ENCODE peak calls at places on chromosomes 12 and 14, in nine cellular contexts. R is OCI-LY7, L is PC-3, W is neuronal stem cell, H is adrenal gland, V is SJSA1, U is GM23338, Y is left ventricle myocardium inferior, N is tibial artery. Z is an unnamed sample.

GRCh38 chr14:24198845-24199524 is 3.7 kb upstream of the TM9SF1 start:
- DNase-seq in V (no peak), U (no peak), H (no peak), R (no peak), N (no peak), L (no peak), W (no peak), Y (no peak), Z (no peak)

GRCh38 chr12:79307340-79307739 is 383.4 kb downstream of the PAWR start:
- DNase-seq in Y (no peak), R (no peak), U (no peak), H (no peak), W (no peak), N (no peak), V (no peak), L (no peak), Z (no peak)

GRCh38 chr12:58933068-58933681 is 12.9 kb upstream of the LRIG3 start:
- DNase-seq in L (no peak), V (peak; percentile 94), U (peak; percentile 34), N (no peak), R (no peak), Y (no peak), H (no peak), W (no peak), Z (no peak)

GRCh38 chr14:21042918-21043317 is 756 bp downstream of the RNASE7 start:
- DNase-seq in W (no peak), N (no peak), U (no peak), H (peak; percentile 54), V (no peak), L (no peak), R (no peak), Y (no peak), Z (no peak)

GRCh38 chr12:124422570-124423523 is 128.0 kb downstream of the RFLNA start:
- DNase-seq in U (no peak), Y (peak; percentile 95), V (peak; percentile 98), H (peak; percentile 95), L (peak; percentile 91), N (peak; percentile 92), W (no peak), R (no peak), Z (no peak)

GRCh38 chr12:26799741-26800140 is 33.3 kb downstream of the ITPR2 start:
- DNase-seq in U (no peak), R (no peak), N (no peak), L (no peak), W (no peak), V (no peak), H (no peak), Y (no peak), Z (no peak)

GRCh38 chr12:126831115-126831514 is 1435.9 kb upstream of the TMEM132C start:
- DNase-seq in V (no peak), Y (no peak), H (no peak), R (no peak), U (no peak), N (no peak), W (no peak), L (no peak), Z (no peak)

GRCh38 chr12:25648460-25648859 is 95.4 kb upstream of the LMNTD1 start:
- DNase-seq in W (no peak), L (peak; percentile 89), H (peak; percentile 54), U (peak; percentile 41), N (peak; percentile 31), V (peak; percentile 81), R (no peak), Y (peak; percentile 34), Z (peak; percentile 27)

GRCh38 chr14:22147716-22148115 is 441.3 kb downstream of the DAD1 start:
- DNase-seq in H (no peak), V (no peak), W (no peak), L (peak; percentile 38), N (no peak), U (peak; percentile 16), R (no peak), Y (no peak), Z (no peak)

GRCh38 chr12:16359512-16360491 is 12.4 kb downstream of the MGST1 start:
- DNase-seq in N (peak; percentile 40), V (peak; percentile 44), L (peak; percentile 62), U (peak; percentile 90), W (peak; percentile 50), H (peak; percentile 76), R (peak; percentile 72), Y (peak; percentile 46), Z (peak; percentile 57)

GRCh38 chr14:81172353-81172752 is 48.4 kb downstream of the GTF2A1 start:
- DNase-seq in Y (no peak), U (no peak), W (no peak), V (no peak), R (no peak), N (no peak), L (no peak), H (no peak), Z (no peak)
- H3K4me1 ChIP-seq in Y (peaks cover 20% of the 10 kb centered on the region), U (no peaks in the 10 kb centered on the region), W (peaks cover 3% of the 10 kb centered on the region), V (peaks cover 16% of the 10 kb centered on the region), R (peaks cover 61% of the 10 kb centered on the region), N (peaks cover 24% of the 10 kb centered on the region), L (peaks cover 14% of the 10 kb centered on the region), H (peaks cover 10% of the 10 kb centered on the region), Z (no peaks in the 10 kb centered on the region)

GRCh38 chr14:77549451-77549850 is 50.8 kb upstream of the ISM2 start:
- DNase-seq in V (no peak), W (peak; percentile 36), L (no peak), H (no peak), U (no peak), N (no peak), Y (no peak), R (no peak), Z (no peak)
- H3K4me3 ChIP-seq in V (no peak overlapping the region), W (no peak overlapping the region), L (no peak overlapping the region), H (no peak overlapping the region), U (no peak overlapping the region), N (no peak overlapping the region), Y (no peak overlapping the region), R (no peak overlapping the region), Z (no peak overlapping the region)

GRCh38 chr14:103667671-103668070 is 38.7 kb downstream of the KLC1 start:
- DNase-seq in H (no peak), R (no peak), U (no peak), V (no peak), L (no peak), W (no peak), Y (no peak), N (no peak), Z (no peak)
- H3K36me3 ChIP-seq in H (no peaks in the 10 kb centered on the region), R (peaks cover 92% of the 10 kb centered on the region), U (peaks cover 61% of the 10 kb centered on the region), V (peaks cover 85% of the 10 kb centered on the region), L (peaks cover 63% of the 10 kb centered on the region), W (peaks cover 89% of the 10 kb centered on the region), Y (peaks cover 95% of the 10 kb centered on the region), N (peaks cover 93% of the 10 kb centered on the region), Z (peaks cover 5% of the 10 kb centered on the region)

DNA sequence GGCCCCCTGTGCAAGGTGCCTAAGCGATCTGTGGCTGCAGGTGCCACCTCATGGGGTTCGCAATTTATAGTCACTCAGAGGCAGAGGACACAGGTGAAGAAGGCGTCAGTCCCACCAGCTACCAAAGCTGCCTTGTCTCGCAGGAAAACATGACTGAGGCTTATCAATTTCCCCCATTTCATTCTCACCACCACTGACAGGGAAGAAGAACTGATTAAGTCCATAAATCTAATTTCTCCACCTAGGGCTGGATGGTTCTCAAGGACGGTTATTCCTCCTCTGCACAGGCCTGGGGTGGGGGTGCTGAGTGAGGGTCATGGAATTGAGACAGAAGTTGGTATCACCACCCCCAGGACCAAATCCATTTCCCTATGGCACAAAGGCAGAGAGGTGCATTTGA is 59.7 kb downstream of the PITPNM2 start:
- DNase-seq in R (no peak), N (no peak), H (no peak), Y (no peak), W (no peak), L (no peak), V (no peak), U (no peak), Z (no peak)
- H3K4me1 ChIP-seq in R (no peaks in the 10 kb centered on the region), N (peaks cover 25% of the 10 kb centered on the region), H (peaks cover 15% of the 10 kb centered on the region), Y (peaks cover 94% of the 10 kb centered on the region), W (no peaks in the 10 kb centered on the region), L (peaks cover 65% of the 10 kb centered on the region), V (peaks cover 34% of the 10 kb centered on the region), U (no peaks in the 10 kb centered on the region), Z (no peaks in the 10 kb centered on the region)

DNA sequence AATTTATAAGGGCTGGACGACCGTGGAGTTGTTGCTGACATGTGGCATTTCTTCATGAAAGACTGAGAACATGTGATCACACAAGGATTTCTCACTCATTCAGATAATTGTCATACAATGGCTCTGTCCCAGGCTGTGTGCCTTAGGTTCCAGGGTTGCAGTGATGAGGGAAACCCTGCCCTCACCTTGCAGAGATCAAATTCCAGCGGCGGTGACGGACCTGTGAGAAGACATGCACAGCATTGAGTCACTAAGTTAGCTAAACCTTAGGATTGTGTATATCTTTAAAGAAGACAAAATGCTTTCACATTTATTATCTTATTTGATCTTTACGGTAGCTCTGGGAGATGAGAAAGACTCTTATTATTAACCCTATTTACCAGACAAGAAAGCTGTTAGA is 1029.1 kb downstream of the BCL11B start:
- DNase-seq in Y (no peak), V (no peak), L (no peak), H (no peak), U (no peak), R (no peak), N (no peak), W (no peak), Z (no peak)
- H3K4me3 ChIP-seq in Y (no peak overlapping the region), V (no peak overlapping the region), L (no peak overlapping the region), H (no peak overlapping the region), U (no peak overlapping the region), R (no peak overlapping the region), N (no peak overlapping the region), W (no peak overlapping the region), Z (no peak overlapping the region)

GRCh38 chr14:68924392-68925158 is 54.5 kb downstream of the ACTN1 start:
- DNase-seq in U (peak; percentile 13), R (no peak), L (peak; percentile 39), N (no peak), H (no peak), Y (peak; percentile 46), V (peak; percentile 59), W (no peak), Z (no peak)
- H3K36me3 ChIP-seq in U (no peaks in the 10 kb centered on the region), R (no peaks in the 10 kb centered on the region), L (peaks cover 80% of the 10 kb centered on the region), N (peaks cover 38% of the 10 kb centered on the region), H (no peaks in the 10 kb centered on the region), Y (peaks cover 16% of the 10 kb centered on the region), V (peaks cover 95% of the 10 kb centered on the region), W (peaks cover 43% of the 10 kb centered on the region), Z (no peaks in the 10 kb centered on the region)

DNA sequence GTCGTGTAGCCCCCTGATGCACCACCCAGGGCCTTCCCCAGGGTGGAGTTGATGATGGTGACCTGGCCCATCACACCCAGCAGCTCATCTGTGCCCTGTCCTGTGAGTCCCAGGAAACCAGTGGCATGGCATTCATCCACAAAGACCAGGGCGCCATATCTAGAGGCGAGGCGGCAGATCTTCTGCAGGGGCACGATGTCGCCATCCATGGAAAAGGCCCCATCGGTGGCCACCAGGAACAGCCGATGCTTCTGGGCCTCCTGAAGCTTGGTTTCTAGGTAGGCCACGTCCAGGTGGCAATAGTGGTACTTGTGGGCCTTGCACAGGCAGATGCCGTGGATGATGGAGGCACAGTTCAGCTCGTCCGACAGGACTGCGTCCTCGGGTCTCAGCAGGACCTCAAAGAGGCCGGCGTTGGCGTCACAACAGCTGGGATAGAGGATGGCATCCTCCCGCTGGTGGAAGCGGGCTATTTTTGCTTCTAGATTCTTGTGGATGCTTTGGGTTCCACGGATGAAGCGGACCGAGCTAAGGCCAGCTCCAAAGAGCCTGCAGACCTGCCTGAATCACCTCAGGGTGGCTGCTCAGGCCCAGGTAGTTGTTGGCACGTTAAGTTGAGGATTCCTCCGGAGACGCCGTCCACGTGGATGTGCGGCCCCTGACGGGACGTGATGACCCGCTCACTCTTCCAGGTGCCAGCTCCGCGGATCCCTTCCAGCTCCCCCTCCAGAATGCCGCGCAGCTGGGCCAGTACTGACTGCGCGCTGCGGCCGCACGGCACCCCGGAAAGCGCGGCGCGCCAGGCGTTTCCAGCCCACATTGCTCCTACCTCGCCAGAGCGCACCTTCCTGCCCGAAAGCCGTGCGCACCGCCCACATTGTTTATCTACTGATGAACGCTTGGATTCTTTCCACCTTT is 47.0 kb downstream of the WDR89 start:
- DNase-seq in U (no peak), R (no peak), H (no peak), W (no peak), L (no peak), V (no peak), N (no peak), Y (no peak), Z (no peak)
- H3K4me1 ChIP-seq in U (no peaks in the 10 kb centered on the region), R (no peaks in the 10 kb centered on the region), H (no peaks in the 10 kb centered on the region), W (no peaks in the 10 kb centered on the region), L (no peaks in the 10 kb centered on the region), V (no peaks in the 10 kb centered on the region), N (no peaks in the 10 kb centered on the region), Y (no peaks in the 10 kb centered on the region), Z (no peaks in the 10 kb centered on the region)